ENCODE peak calls at places on chromosome 18, in seven cellular contexts. J is fibroblast of lung, M is bronchial epithelial cell, L is transverse colon, Z is aorta, S is mucosa of descending colon, T is PC-9. O is an unnamed sample.

GRCh38 chr18:79681484-79682387 is 2.1 kb downstream of the CTDP1 start:
- DNase-seq in L (peak), S (peak), T (no peak), J (no peak), M (no peak), Z (no peak), O (no peak)

GRCh38 chr18:77392323-77392722 is 142.7 kb downstream of the GALR1 start:
- DNase-seq in T (no peak), J (no peak), Z (no peak), L (no peak), M (peak), S (no peak), O (no peak)

GRCh38 chr18:28684746-28685145 is 507.8 kb upstream of the CDH2 start:
- DNase-seq in S (no peak), L (no peak), J (peak), Z (no peak), M (no peak), T (no peak), O (no peak)

GRCh38 chr18:24054130-24054529 is 39.6 kb downstream of the TTC39C start:
- DNase-seq in M (peak), S (no peak), L (no peak), J (peak), T (no peak), Z (no peak), O (no peak)

GRCh38 chr18:45850021-45850420 is 24.5 kb downstream of the SIGLEC15 start:
- DNase-seq in Z (no peak), J (no peak), M (no peak), L (no peak), T (no peak), S (no peak), O (no peak)

GRCh38 chr18:8366656-8367055 is 242.6 kb upstream of the RAB12 start:
- DNase-seq in T (no peak), J (no peak), Z (no peak), S (no peak), M (no peak), L (no peak), O (no peak)

GRCh38 chr18:48002933-48003365 is 72.5 kb upstream of the SMAD2 start:
- DNase-seq in Z (peak), S (peak), M (peak), L (peak), T (peak), J (peak), O (no peak)

GRCh38 chr18:58060254-58060653 is 16.2 kb downstream of the NEDD4L start:
- DNase-seq in L (no peak), S (no peak), Z (no peak), T (no peak), M (no peak), J (no peak), O (no peak)

GRCh38 chr18:46458472-46458871 is 198.5 kb downstream of the LOXHD1 start:
- DNase-seq in M (no peak), J (no peak), T (no peak), L (no peak), Z (no peak), S (no peak), O (no peak)

GRCh38 chr18:59123588-59124369 is 15.9 kb upstream of the SEC11C start:
- DNase-seq in S (no peak), L (no peak), Z (no peak), M (peak), T (peak), J (peak), O (no peak)

GRCh38 chr18:24176727-24177416 is 38.0 kb downstream of the CABYR start:
- DNase-seq in S (peak), J (peak), T (no peak), Z (peak), L (peak), M (peak), O (peak)

GRCh38 chr18:8443505-8443904 is 165.7 kb upstream of the RAB12 start:
- DNase-seq in L (no peak), S (no peak), J (no peak), T (no peak), Z (no peak), M (peak), O (no peak)

GRCh38 chr18:31399336-31400032 is 22.9 kb downstream of the DSG4 start:
- DNase-seq in M (peak), L (peak), S (peak), Z (no peak), T (peak), J (peak), O (no peak)

GRCh38 chr18:48312066-48312465 is 97.1 kb downstream of the ZBTB7C start:
- DNase-seq in M (peak), L (no peak), Z (peak), J (no peak), S (no peak), T (no peak), O (no peak)

GRCh38 chr18:74126684-74127482 is 20.8 kb downstream of the FBXO15 start:
- DNase-seq in S (no peak), Z (no peak), T (no peak), M (no peak), L (no peak), J (no peak), O (no peak)

GRCh38 chr18:73669299-73669698 is 478.3 kb downstream of the FBXO15 start:
- DNase-seq in S (no peak), J (peak), Z (no peak), T (peak), M (peak), L (no peak), O (no peak)

GRCh38 chr18:47931707-47932103 is 1.2 kb upstream of the SMAD2 start:
- DNase-seq in L (peak), J (no peak), M (peak), S (peak), Z (no peak), T (peak), O (no peak)

GRCh38 chr18:31741096-31741735 is 19.5 kb downstream of the SLC25A52 start:
- DNase-seq in T (no peak), S (peak), J (peak), Z (no peak), M (peak), L (peak), O (no peak)

GRCh38 chr18:3147935-3148554 is 71.7 kb downstream of the MYOM1 start:
- DNase-seq in J (no peak), T (no peak), S (no peak), Z (no peak), L (no peak), M (no peak), O (no peak)

GRCh38 chr18:47929681-47930085 is 776 bp downstream of the SMAD2 start:
- DNase-seq in S (peak), Z (no peak), J (no peak), T (peak), L (no peak), M (peak), O (no peak)

GRCh38 chr18:79588636-79589481 is 90.7 kb upstream of the CTDP1 start:
- DNase-seq in L (peak), S (peak), J (peak), M (peak), T (no peak), Z (peak), O (peak)

GRCh38 chr18:55863876-55864275 is 275.9 kb upstream of the TCF4 start:
- DNase-seq in L (no peak), Z (no peak), S (peak), T (no peak), J (peak), M (no peak), O (no peak)

GRCh38 chr18:22465859-22466602 is 48.3 kb upstream of the CTAGE1 start:
- DNase-seq in J (peak), T (peak), L (no peak), M (peak), Z (no peak), S (peak), O (no peak)

GRCh38 chr18:73670046-73670445 is 477.6 kb downstream of the FBXO15 start:
- DNase-seq in T (peak), S (no peak), Z (no peak), J (no peak), L (no peak), M (peak), O (no peak)

GRCh38 chr18:31591628-31592027 is at the start of gene TTR:
- DNase-seq in M (no peak), Z (no peak), T (no peak), L (no peak), J (no peak), S (no peak), O (no peak)

GRCh38 chr18:59927246-59927825 is 27.5 kb downstream of the PMAIP1 start:
- DNase-seq in Z (no peak), M (peak), S (no peak), J (peak), T (no peak), L (no peak), O (no peak)

GRCh38 chr18:13434854-13435253 is 216.3 kb downstream of the LDLRAD4 start:
- DNase-seq in Z (no peak), S (no peak), T (no peak), J (no peak), L (no peak), M (no peak), O (no peak)

GRCh38 chr18:45168883-45169585 is 446.2 kb upstream of the SLC14A2 start:
- DNase-seq in Z (no peak), L (no peak), T (peak), M (peak), J (peak), S (no peak), O (no peak)

GRCh38 chr18:60503166-60503565 is 130.6 kb upstream of the MC4R start:
- DNase-seq in T (no peak), S (no peak), M (no peak), Z (no peak), L (no peak), J (no peak), O (no peak)

GRCh38 chr18:12397254-12397653 is 10.5 kb upstream of the PRELID3A start:
- DNase-seq in L (no peak), J (no peak), M (no peak), S (no peak), Z (peak), T (no peak), O (no peak)
- H3K4me3 ChIP-seq in L (no peak), J (no peak), M (no peak), S (no peak), Z (no peak), T (no peak), O (no peak)

GRCh38 chr18:75679347-75679746 is 251.8 kb upstream of the SMIM21 start:
- DNase-seq in T (no peak), M (no peak), L (no peak), J (no peak), Z (peak), S (no peak), O (peak)
- H3K4me3 ChIP-seq in T (no peak), M (no peak), L (no peak), J (no peak), Z (no peak), S (no peak), O (no peak)

DNA sequence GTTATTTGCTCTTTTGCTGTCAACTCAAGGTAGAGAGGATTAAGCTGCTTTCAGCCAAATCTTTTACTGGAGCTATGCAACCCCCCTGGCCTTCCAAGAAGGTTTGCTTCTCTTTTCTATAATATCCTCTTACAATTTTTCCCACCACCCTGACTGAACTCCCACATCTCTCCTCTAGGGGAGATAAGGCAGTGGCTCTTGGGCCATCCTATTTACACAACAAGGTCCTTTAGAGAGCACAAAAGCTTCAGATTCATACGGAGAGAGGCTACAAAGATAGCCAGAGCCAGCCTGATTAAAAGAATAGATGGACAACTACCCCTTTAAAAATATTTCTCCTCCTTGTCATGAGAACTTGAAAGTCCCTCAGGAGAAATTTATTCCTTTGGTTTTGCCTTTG is 95.7 kb downstream of the TPGS2 start:
- DNase-seq in L (no peak), Z (no peak), T (no peak), J (no peak), M (no peak), S (no peak), O (no peak)
- H3K4me3 ChIP-seq in L (no peak), Z (no peak), T (no peak), J (no peak), M (no peak), S (no peak), O (no peak)

DNA sequence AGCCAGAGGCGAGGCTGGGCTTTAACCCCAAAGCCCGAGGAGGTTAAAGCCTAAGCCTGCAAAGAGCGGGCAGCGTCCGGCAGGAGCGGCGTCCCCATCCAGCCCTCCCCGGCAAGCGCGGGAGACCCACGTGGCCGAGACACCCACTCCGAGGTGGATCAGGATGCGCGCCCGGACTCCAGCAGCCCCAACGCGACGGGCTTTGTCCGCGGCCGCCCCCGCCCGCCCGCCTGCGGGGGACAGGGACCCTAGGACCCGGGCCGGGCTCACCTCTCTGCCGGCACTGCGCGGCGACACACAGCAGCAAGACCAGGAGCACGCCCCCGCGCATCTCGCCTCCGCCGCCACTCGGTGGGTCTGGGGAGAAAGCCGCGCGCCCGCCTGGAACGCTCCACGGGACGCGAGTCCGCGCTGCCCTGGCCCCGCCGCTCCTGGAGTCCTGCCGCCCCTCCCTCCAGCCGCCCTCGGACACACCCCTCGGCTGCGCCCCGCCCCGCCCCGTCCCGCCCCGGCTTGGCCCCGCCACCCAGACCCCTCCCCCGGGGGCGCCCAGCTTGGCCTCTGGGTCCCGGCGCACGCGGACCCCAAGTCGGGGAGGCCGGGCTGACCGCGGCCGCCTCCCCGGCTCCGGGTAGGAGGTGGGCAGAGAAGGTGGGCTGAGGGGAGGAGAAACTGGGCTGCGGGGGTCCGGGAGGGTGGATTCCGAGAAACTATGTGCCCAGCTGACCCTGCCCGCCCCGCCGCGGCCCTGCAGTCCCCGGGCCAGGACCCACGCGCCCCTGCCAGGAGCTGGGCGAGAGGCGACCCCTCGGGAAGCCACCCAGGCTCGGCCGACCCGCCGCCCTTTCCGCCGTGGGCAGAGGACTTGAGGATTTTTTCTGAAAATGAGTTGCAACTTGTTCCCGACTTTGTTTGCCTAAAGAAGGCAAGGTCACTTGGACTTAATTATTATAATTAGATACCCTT is at the start of gene LAMA1:
- DNase-seq in Z (peak), J (peak), T (no peak), M (no peak), L (no peak), S (no peak), O (peak)
- H3K4me3 ChIP-seq in Z (peak), J (peak), T (no peak), M (peak), L (no peak), S (no peak), O (peak)

DNA sequence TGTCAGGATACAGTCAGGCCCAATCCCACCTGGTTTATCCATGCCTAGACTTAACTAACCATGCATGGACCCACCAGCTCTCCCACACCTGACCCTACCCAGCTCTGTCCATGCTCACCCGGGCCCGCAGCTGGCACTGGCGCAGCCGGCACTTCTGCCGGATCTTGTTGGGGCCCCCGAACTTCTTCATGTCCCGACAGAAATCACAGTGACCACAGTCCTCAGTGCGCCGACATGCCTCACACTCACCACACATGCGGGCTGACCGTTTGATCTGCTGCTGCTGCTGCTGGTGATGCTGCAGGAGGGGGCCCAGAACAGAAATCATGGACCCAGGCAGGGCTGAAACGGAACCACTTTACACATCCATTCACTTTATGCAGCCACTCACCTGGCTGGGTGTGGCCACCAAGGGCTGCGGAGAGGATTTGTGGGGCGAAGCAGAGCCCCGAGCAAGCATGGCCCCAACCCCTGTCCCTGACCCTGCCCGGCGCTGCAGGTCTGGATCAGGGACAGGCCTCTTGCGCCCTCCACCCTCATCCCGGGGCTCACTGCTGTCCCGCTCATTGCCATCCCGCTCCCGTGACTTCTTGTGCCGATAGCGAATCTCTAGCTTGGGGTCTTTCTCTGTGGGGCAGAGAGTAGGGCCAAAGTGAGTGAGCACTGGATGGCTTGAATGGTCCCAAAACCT is 1.7 kb downstream of the CXXC1 start:
- DNase-seq in L (no peak), M (no peak), T (no peak), S (no peak), J (no peak), Z (no peak), O (peak)
- H3K4me3 ChIP-seq in L (no peak), M (no peak), T (no peak), S (no peak), J (no peak), Z (no peak), O (no peak)

DNA sequence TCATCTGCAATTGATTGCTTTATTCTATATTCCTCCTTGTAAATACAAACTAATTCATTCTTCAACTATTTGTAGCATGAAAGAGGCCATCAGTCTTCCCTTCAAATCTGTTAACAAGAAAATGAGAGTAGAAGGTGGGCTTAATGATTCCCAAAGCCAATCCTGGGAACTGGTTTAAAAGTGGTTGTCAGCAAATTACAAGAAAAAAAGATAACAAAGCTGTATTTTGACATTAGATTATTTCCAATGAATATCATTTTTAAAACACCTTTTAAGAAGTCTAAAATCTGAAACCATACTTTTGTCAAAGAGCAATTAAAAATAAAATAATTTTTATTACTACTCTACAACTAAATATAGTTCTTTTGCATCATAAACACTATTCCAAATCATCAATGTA is 139.2 kb downstream of the DYM start:
- DNase-seq in Z (no peak), L (no peak), S (no peak), T (no peak), M (no peak), J (peak), O (no peak)
- H3K4me3 ChIP-seq in Z (no peak), L (no peak), S (no peak), T (no peak), M (no peak), J (no peak), O (no peak)

DNA sequence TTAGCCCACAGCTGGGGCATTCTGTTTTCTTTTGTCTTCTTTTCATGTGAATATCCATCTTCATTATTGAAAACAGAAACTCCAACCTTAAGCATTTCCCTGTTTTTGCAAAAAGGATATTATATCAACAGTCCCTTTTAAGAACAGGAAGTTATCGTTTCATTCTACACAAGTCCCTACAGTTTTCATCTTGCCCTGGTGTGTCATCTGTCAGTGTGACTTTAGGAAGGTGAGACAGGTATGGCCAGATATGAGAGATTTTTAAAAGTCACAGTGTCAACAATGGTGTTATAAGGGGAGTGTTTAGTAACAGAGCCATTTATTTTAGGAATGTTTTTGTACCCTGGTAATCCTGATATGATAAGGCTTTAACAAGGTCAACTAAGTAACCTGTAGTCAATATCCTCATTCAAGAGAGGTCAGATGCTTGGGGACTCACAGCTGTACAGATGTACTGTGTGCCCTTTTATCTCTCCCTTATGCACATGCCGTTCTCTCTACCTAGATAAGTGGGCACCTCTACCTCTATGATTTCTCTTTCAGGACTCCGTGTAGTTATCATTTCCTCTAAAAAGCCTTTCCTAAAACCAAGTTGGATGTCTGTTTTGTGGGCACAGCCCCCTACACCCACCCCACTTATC is 132.5 kb downstream of the BCL2 start:
- DNase-seq in S (no peak), L (no peak), J (no peak), Z (no peak), T (no peak), M (peak), O (no peak)
- H3K4me3 ChIP-seq in S (no peak), L (no peak), J (no peak), Z (no peak), T (no peak), M (no peak), O (no peak)

GRCh38 chr18:54529444-54529843 is 61.6 kb upstream of the DYNAP start:
- DNase-seq in T (no peak), M (no peak), Z (no peak), L (no peak), S (no peak), J (no peak), O (no peak)
- H3K4me3 ChIP-seq in T (no peak), M (no peak), Z (no peak), L (no peak), S (no peak), J (no peak), O (no peak)

DNA sequence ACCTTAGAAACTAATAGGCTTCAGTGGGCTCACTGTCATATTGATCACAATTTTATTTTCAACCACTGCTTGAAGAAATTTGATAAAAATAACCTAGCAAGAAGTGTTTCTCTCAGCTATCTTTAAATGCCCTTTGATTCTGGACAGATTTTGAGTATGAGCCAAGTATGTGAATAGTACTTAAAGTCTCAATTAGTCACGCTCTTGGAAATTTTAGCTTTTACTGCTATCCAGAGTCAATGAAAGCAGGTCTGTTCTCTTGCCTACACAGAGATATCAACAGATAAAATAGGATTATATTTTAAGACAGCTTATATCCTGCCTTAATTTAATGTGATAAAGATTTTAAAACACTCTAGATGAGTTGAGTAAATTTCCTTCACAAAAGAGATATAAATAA is 337.3 kb downstream of the CBLN2 start:
- DNase-seq in J (peak), S (no peak), T (no peak), L (no peak), Z (no peak), M (no peak), O (no peak)
- H3K4me3 ChIP-seq in J (no peak), S (no peak), T (no peak), L (no peak), Z (no peak), M (no peak), O (no peak)

O was measured in right cardiac atrium.